ENCODE peak calls at places on chromosomes 11 and 22, in ten cellular contexts. R is kidney; L is endodermal cell; T is AG10803; O is CD8-positive, alpha-beta T cell; V is CD8-positive, alpha-beta memory T cell; P is lower leg skin; Y is suprapubic skin; N is fibroblast of lung; I is heart right ventricle. H is an unnamed sample.

GRCh38 chr11:75582935-75583709 is 21.1 kb downstream of the SERPINH1 start:
- DNase-seq in R (peak; percentile 93), L (peak; percentile 91), T (peak; percentile 67), O (peak; percentile 66), V (peak; percentile 41), P (peak; percentile 92), Y (peak; percentile 87), N (peak; percentile 77), I (peak; percentile 68), H (no peak)

GRCh38 chr11:11072067-11072466 is 214.2 kb upstream of the ZBED5 start:
- DNase-seq in R (no peak), L (peak; percentile 57), T (no peak), O (no peak), V (no peak), P (no peak), Y (no peak), N (no peak), I (no peak), H (no peak)

GRCh38 chr11:104968365-104968855 is at the start of gene CASP4:
- DNase-seq in R (no peak), L (no peak), T (peak; percentile 89), O (no peak), V (peak; percentile 49), P (no peak), Y (no peak), N (peak; percentile 77), I (no peak), H (no peak)

GRCh38 chr22:39733191-39733590 is 160.4 kb downstream of the ENTHD1 start:
- DNase-seq in R (no peak), L (no peak), T (no peak), O (no peak), V (no peak), P (no peak), Y (no peak), N (no peak), I (no peak), H (no peak)

GRCh38 chr11:69013009-69013951 is at the start of gene MRGPRF:
- DNase-seq in R (peak; percentile 96), L (peak; percentile 89), T (peak; percentile 91), O (no peak), V (no peak), P (peak; percentile 98), Y (peak; percentile 95), N (peak; percentile 74), I (peak; percentile 92), H (peak; percentile 79)

GRCh38 chr11:111639226-111639925 is 37.1 kb downstream of the SIK2 start:
- DNase-seq in R (no peak), L (no peak), T (no peak), O (no peak), V (no peak), P (no peak), Y (no peak), N (no peak), I (no peak), H (no peak)

GRCh38 chr11:2812371-2812991 is 73.1 kb downstream of the CDKN1C start:
- DNase-seq in R (peak; percentile 94), L (no peak), T (no peak), O (no peak), V (no peak), P (no peak), Y (no peak), N (no peak), I (peak; percentile 72), H (no peak)

GRCh38 chr11:6755303-6755952 is 16.3 kb downstream of the OR2AG2 start:
- DNase-seq in R (no peak), L (peak; percentile 78), T (peak; percentile 20), O (peak; percentile 25), V (no peak), P (no peak), Y (no peak), N (no peak), I (no peak), H (no peak)

GRCh38 chr22:37426532-37427127 is 649 bp downstream of the ELFN2 start:
- DNase-seq in R (no peak), L (no peak), T (no peak), O (no peak), V (no peak), P (no peak), Y (no peak), N (no peak), I (no peak), H (no peak)

GRCh38 chr22:37425800-37426531 is 1.3 kb downstream of the ELFN2 start:
- DNase-seq in R (no peak), L (peak; percentile 76), T (peak; percentile 32), O (no peak), V (no peak), P (no peak), Y (no peak), N (peak; percentile 81), I (no peak), H (no peak)

GRCh38 chr22:37428649-37429586 is 1.6 kb upstream of the ELFN2 start:
- DNase-seq in R (no peak), L (peak; percentile 89), T (peak; percentile 20), O (peak; percentile 63), V (peak; percentile 42), P (no peak), Y (no peak), N (peak; percentile 45), I (peak; percentile 45), H (no peak)

GRCh38 chr22:37427128-37427710 is at the start of gene ELFN2:
- DNase-seq in R (peak; percentile 85), L (peak; percentile 72), T (peak; percentile 6), O (no peak), V (no peak), P (no peak), Y (no peak), N (peak; percentile 48), I (peak; percentile 31), H (no peak)

GRCh38 chr22:37427711-37428635 is 694 bp upstream of the ELFN2 start:
- DNase-seq in R (no peak), L (peak; percentile 62), T (no peak), O (no peak), V (no peak), P (no peak), Y (no peak), N (no peak), I (no peak), H (no peak)
- H3K4me3 ChIP-seq in R (no peak overlapping the region), L (no peak overlapping the region), T (peak overlapping the region; percentile 55), O (peak overlapping the region; percentile 19), V (no peak overlapping the region), P (peak overlapping the region; percentile 1), Y (peak overlapping the region; percentile 52), N (no peak overlapping the region), I (peak overlapping the region; percentile 60), H (no peak overlapping the region)

GRCh38 chr11:31804439-31805036 is 6.6 kb downstream of the PAX6 start:
- DNase-seq in R (peak; percentile 59), L (peak; percentile 76), T (no peak), O (no peak), V (no peak), P (peak; percentile 80), Y (no peak), N (peak; percentile 53), I (no peak), H (no peak)

GRCh38 chr11:31806186-31806943 is 4.8 kb downstream of the PAX6 start:
- DNase-seq in R (no peak), L (no peak), T (no peak), O (no peak), V (no peak), P (peak; percentile 76), Y (no peak), N (peak; percentile 23), I (no peak), H (no peak)

GRCh38 chr11:31803813-31804438 is 7.2 kb downstream of the PAX6 start:
- DNase-seq in R (no peak), L (no peak), T (no peak), O (no peak), V (no peak), P (peak; percentile 84), Y (no peak), N (peak; percentile 46), I (no peak), H (no peak)

GRCh38 chr11:31805629-31806185 is 5.4 kb downstream of the PAX6 start:
- DNase-seq in R (no peak), L (peak; percentile 83), T (no peak), O (no peak), V (no peak), P (peak; percentile 78), Y (no peak), N (peak; percentile 83), I (no peak), H (no peak)

GRCh38 chr11:31805037-31805628 is 6.0 kb downstream of the PAX6 start:
- DNase-seq in R (peak; percentile 62), L (peak; percentile 83), T (no peak), O (no peak), V (no peak), P (peak; percentile 69), Y (no peak), N (peak; percentile 52), I (no peak), H (no peak)
- H3K4me3 ChIP-seq in R (no peak overlapping the region), L (peak overlapping the region; percentile 63), T (peak overlapping the region; percentile 17), O (peak overlapping the region; percentile 6), V (no peak overlapping the region), P (no peak overlapping the region), Y (peak overlapping the region; percentile 28), N (no peak overlapping the region), I (peak overlapping the region; percentile 27), H (peak overlapping the region; percentile 30)

GRCh38 chr11:109425554-109425953 is 3.6 kb downstream of the C11orf87 start:
- DNase-seq in R (no peak), L (no peak), T (peak; percentile 47), O (no peak), V (no peak), P (no peak), Y (no peak), N (no peak), I (no peak), H (no peak)

GRCh38 chr11:109423114-109423859 is 1.3 kb downstream of the C11orf87 start:
- DNase-seq in R (peak; percentile 61), L (peak; percentile 77), T (no peak), O (no peak), V (no peak), P (no peak), Y (no peak), N (peak; percentile 49), I (peak; percentile 18), H (no peak)

GRCh38 chr11:109424893-109425292 is 2.9 kb downstream of the C11orf87 start:
- DNase-seq in R (peak; percentile 28), L (peak; percentile 94), T (no peak), O (no peak), V (no peak), P (no peak), Y (no peak), N (no peak), I (peak; percentile 11), H (no peak)

GRCh38 chr11:109422755-109423113 is 744 bp downstream of the C11orf87 start:
- DNase-seq in R (peak; percentile 42), L (no peak), T (peak; percentile 43), O (no peak), V (no peak), P (no peak), Y (no peak), N (no peak), I (peak; percentile 6), H (no peak)

GRCh38 chr11:109423860-109424190 is 1.8 kb downstream of the C11orf87 start:
- DNase-seq in R (peak; percentile 47), L (no peak), T (no peak), O (no peak), V (no peak), P (no peak), Y (no peak), N (no peak), I (no peak), H (no peak)
- H3K4me3 ChIP-seq in R (no peak overlapping the region), L (peak overlapping the region; percentile 78), T (peak overlapping the region; percentile 72), O (no peak overlapping the region), V (no peak overlapping the region), P (no peak overlapping the region), Y (peak overlapping the region; percentile 36), N (peak overlapping the region; percentile 40), I (peak overlapping the region; percentile 48), H (no peak overlapping the region)

DNA sequence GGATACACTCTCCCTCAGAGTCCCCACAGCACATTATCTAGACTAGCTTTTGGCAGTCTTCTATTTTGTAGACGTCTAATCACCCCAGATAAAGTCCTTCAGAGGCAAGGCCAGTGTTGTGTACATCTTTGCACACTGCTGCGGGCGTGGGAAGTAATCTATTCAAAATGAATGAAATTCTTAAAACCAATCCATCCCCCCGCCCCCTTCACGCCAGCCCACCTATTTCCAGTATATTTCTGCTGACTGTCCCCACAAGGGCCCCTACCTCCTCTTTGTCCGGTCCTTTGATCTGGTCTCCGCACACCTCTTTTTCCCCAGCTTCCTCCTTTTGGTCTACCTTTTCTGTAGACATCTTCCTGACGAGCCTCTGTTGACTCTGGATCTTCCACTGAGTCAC is 383 bp downstream of the BSCL2 start:
- DNase-seq in R (no peak), L (no peak), T (no peak), O (no peak), V (no peak), P (no peak), Y (no peak), N (no peak), I (no peak), H (no peak)
- H3K4me3 ChIP-seq in R (peak overlapping the region; percentile 83), L (peak overlapping the region; percentile 97), T (no peak overlapping the region), O (peak overlapping the region; percentile 56), V (peak overlapping the region; percentile 82), P (peak overlapping the region; percentile 24), Y (peak overlapping the region; percentile 63), N (peak overlapping the region; percentile 72), I (peak overlapping the region; percentile 65), H (peak overlapping the region; percentile 79)

H was measured in gastrocnemius medialis.